ENCODE peak calls at places on chromosomes 2 and 18, in eight cellular contexts. G, R, D, K, C, H, B and Y are unnamed samples.
A peak's percentile ranks its signal among the peaks of the same experiment; 100 is the strongest.

GRCh38 chr2:239343946-239344856 is 56.6 kb downstream of the HDAC4 start:
- DNase-seq in G (no peak), R (no peak), D (no peak), K (peak; percentile 4), C (no peak), H (no peak), B (no peak), Y (no peak)

GRCh38 chr2:40653829-40654228 is 201.9 kb upstream of the SLC8A1 start:
- DNase-seq in G (no peak), R (no peak), D (no peak), K (no peak), C (no peak), H (no peak), B (no peak), Y (no peak)

GRCh38 chr18:14975431-14975830 is 227.5 kb downstream of the ANKRD30B start:
- DNase-seq in G (no peak), R (no peak), D (no peak), K (no peak), C (no peak), H (no peak), B (no peak), Y (no peak)

GRCh38 chr18:7370375-7370774 is 139.5 kb downstream of the LRRC30 start:
- DNase-seq in G (no peak), R (no peak), D (no peak), K (no peak), C (no peak), H (no peak), B (no peak), Y (peak; percentile 45)

GRCh38 chr2:36214682-36215081 is 140.9 kb upstream of the CRIM1 start:
- DNase-seq in G (no peak), R (no peak), D (no peak), K (no peak), C (no peak), H (peak; percentile 43), B (no peak), Y (no peak)

GRCh38 chr2:23312996-23313606 is 71.9 kb upstream of the KLHL29 start:
- DNase-seq in G (no peak), R (peak; percentile 15), D (peak; percentile 42), K (peak; percentile 47), C (no peak), H (peak; percentile 69), B (no peak), Y (no peak)

GRCh38 chr2:75464348-75464946 is 96.3 kb downstream of the EVA1A start:
- DNase-seq in G (peak; percentile 6), R (peak; percentile 3), D (peak; percentile 5), K (peak; percentile 36), C (no peak), H (no peak), B (no peak), Y (no peak)

GRCh38 chr2:144517825-144518699 is 1.9 kb downstream of the ZEB2 start:
- DNase-seq in G (peak; percentile 58), R (no peak), D (peak; percentile 39), K (no peak), C (no peak), H (peak; percentile 54), B (no peak), Y (no peak)

GRCh38 chr2:240557808-240558207 is at the start of gene ANKMY1:
- DNase-seq in G (no peak), R (no peak), D (no peak), K (no peak), C (peak; percentile 68), H (peak; percentile 94), B (peak; percentile 77), Y (peak; percentile 69)

GRCh38 chr2:45938649-45939511 is 287.4 kb downstream of the PRKCE start:
- DNase-seq in G (peak; percentile 52), R (peak; percentile 92), D (no peak), K (no peak), C (peak; percentile 63), H (peak; percentile 32), B (peak; percentile 73), Y (peak; percentile 55)

GRCh38 chr2:68768461-68768860 is 33.9 kb downstream of the ARHGAP25 start:
- DNase-seq in G (no peak), R (no peak), D (peak; percentile 47), K (no peak), C (no peak), H (no peak), B (no peak), Y (no peak)

GRCh38 chr2:123791716-123792115 is 233.4 kb upstream of the CNTNAP5 start:
- DNase-seq in G (no peak), R (no peak), D (no peak), K (no peak), C (no peak), H (no peak), B (no peak), Y (no peak)

GRCh38 chr2:237223208-237223861 is 137.6 kb downstream of the COPS8 start:
- DNase-seq in G (peak; percentile 38), R (no peak), D (no peak), K (no peak), C (no peak), H (no peak), B (peak; percentile 64), Y (peak; percentile 64)

GRCh38 chr2:113138428-113139322 is 11.3 kb downstream of the IL1RN start:
- DNase-seq in G (peak; percentile 91), R (peak; percentile 79), D (peak; percentile 83), K (peak; percentile 66), C (peak; percentile 73), H (peak; percentile 73), B (no peak), Y (no peak)

GRCh38 chr2:109435866-109436634 is 177.7 kb downstream of the SEPTIN10 start:
- DNase-seq in G (peak; percentile 42), R (no peak), D (no peak), K (no peak), C (no peak), H (no peak), B (peak; percentile 88), Y (peak; percentile 64)

GRCh38 chr2:42138163-42139016 is 30.8 kb upstream of the EML4 start:
- DNase-seq in G (peak; percentile 68), R (no peak), D (no peak), K (no peak), C (no peak), H (no peak), B (no peak), Y (no peak)

GRCh38 chr2:71275939-71276310 is 49.0 kb upstream of the PAIP2B start:
- DNase-seq in G (no peak), R (no peak), D (no peak), K (no peak), C (no peak), H (no peak), B (no peak), Y (no peak)

GRCh38 chr2:222423632-222424280 is 587 bp upstream of the SGPP2 start:
- DNase-seq in G (no peak), R (no peak), D (no peak), K (no peak), C (no peak), H (no peak), B (no peak), Y (no peak)

GRCh38 chr2:126914811-126915500 is 16.3 kb downstream of the TEX51 start:
- DNase-seq in G (no peak), R (no peak), D (no peak), K (no peak), C (no peak), H (no peak), B (no peak), Y (no peak)

GRCh38 chr2:184326076-184326475 is 272.3 kb upstream of the ZNF804A start:
- DNase-seq in G (no peak), R (no peak), D (no peak), K (no peak), C (no peak), H (no peak), B (no peak), Y (no peak)

GRCh38 chr18:76621184-76621583 is 126.1 kb upstream of the ZNF516 start:
- DNase-seq in G (no peak), R (no peak), D (no peak), K (no peak), C (no peak), H (peak; percentile 28), B (no peak), Y (no peak)

DNA sequence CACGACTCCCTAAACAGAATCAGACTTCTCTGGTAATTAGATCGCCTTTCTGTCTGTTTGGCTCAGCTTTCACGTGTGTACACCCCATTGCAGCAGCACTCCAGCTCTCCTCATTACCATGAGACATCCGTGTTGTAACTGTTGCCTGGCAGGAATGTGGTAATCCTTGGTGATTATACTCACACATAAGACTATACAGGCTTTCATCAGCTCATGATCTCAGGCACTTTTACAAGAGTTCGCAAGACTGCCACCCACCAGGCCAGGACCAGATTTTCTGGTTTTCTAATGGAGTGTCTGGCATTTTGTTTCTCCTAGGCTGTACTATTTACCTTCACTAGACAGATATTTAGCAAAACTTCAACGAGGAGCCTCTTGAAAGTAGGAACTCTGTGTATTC is 50.2 kb downstream of the ACVR1 start:
- DNase-seq in G (no peak), R (no peak), D (no peak), K (no peak), C (no peak), H (peak; percentile 7), B (peak; percentile 25), Y (no peak)
- H3K27ac ChIP-seq in G (no peak overlapping the region), R (no peak overlapping the region), D (no peak overlapping the region), K (no peak overlapping the region), C (no peak overlapping the region), H (no peak overlapping the region), B (peak overlapping the region; percentile 36), Y (no peak overlapping the region)

GRCh38 chr2:51971136-51971535 is 939.2 kb upstream of the NRXN1 start:
- DNase-seq in G (no peak), R (no peak), D (no peak), K (no peak), C (no peak), H (no peak), B (no peak), Y (no peak)
- H3K4me1 ChIP-seq in G (no peaks in the 10 kb centered on the region), R (no peaks in the 10 kb centered on the region), D (no peaks in the 10 kb centered on the region), K (no peaks in the 10 kb centered on the region), C (no peaks in the 10 kb centered on the region), H (no peaks in the 10 kb centered on the region), B (no peaks in the 10 kb centered on the region), Y (no peaks in the 10 kb centered on the region)

DNA sequence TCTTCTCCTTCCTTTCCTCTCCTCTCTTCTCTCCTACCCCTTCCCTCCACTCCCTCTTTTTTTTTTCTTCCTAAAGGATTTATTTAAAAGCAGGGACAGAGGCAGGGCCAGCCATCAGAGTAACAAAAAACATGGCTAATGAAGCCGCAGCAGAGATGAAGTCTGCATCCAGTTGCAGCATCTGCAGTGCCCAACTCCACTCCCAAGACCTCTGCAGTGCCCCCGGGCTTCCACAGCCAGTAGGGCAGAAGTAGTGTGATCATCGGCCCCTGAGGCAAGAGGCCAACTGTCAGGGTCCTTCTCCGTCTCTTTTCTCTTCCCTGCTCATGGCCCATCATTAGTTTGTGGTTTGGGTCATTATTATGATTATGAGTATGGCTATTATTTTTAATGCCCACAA is 4.2 kb upstream of the EGR4 start:
- DNase-seq in G (no peak), R (no peak), D (no peak), K (no peak), C (no peak), H (no peak), B (no peak), Y (no peak)
- H3K27ac ChIP-seq in G (no peak overlapping the region), R (no peak overlapping the region), D (no peak overlapping the region), K (no peak overlapping the region), C (no peak overlapping the region), H (no peak overlapping the region), B (no peak overlapping the region), Y (no peak overlapping the region)

DNA sequence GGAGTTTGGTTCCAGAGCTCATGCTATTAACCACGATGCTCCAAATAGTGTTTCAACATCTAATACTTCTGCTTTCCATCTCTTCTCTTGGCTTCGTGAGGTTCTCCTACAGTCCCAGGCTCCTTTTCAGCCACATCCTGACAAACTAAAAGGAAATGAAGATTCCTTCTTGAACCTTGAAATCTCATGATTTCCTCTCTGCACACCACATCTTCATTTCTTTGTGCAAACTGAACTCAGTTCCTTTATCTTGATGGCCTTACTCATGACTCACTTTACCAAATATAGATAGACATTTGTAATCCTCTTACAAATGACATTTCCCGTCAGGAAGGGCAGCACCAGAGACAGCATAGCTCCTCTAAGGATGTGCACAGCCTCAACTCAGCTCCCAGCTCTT is 50.0 kb upstream of the ITGA4 start:
- DNase-seq in G (no peak), R (no peak), D (no peak), K (no peak), C (no peak), H (no peak), B (no peak), Y (no peak)
- H3K4me1 ChIP-seq in G (peaks cover 4% of the 10 kb centered on the region), R (no peaks in the 10 kb centered on the region), D (peaks cover 74% of the 10 kb centered on the region), K (peaks cover 51% of the 10 kb centered on the region), C (no peaks in the 10 kb centered on the region), H (peaks cover 30% of the 10 kb centered on the region), B (no peaks in the 10 kb centered on the region), Y (no peaks in the 10 kb centered on the region)